ENCODE peak calls at places on chromosomes 1 and 21, in four cellular contexts. R is activated naive CD4-positive, alpha-beta T cell treated with anti-CD3 and anti-CD28 coated beads for 36 hours; H is NCI-H1105 treated with DMSO at 0.1 percent for 48 hours; J is T-cell. N is an unnamed sample.

GRCh38 chr1:186643600-186643999 is 36.6 kb downstream of the PTGS2 start:
- DNase-seq in R (no peak), H (no peak), J (no peak), N (no peak)

GRCh38 chr21:32411366-32412161 is 942 bp upstream of the EVA1C start:
- DNase-seq in H (peak; percentile 49), R (peak; percentile 71), J (peak; percentile 56), N (peak; percentile 81)

GRCh38 chr1:244702620-244703019 is 49.7 kb downstream of the DESI2 start:
- DNase-seq in R (no peak), H (no peak), J (no peak), N (no peak)

GRCh38 chr1:44025816-44026215 is 5.4 kb downstream of the SLC6A9 start:
- DNase-seq in H (no peak), J (no peak), R (no peak), N (no peak)

GRCh38 chr1:10510520-10511493 is 36.1 kb downstream of the PEX14 start:
- DNase-seq in H (no peak), J (peak; percentile 84), R (peak; percentile 93), N (peak; percentile 92)

GRCh38 chr21:38712076-38712475 is 93.7 kb upstream of the ETS2 start:
- DNase-seq in J (no peak), R (peak; percentile 23), H (peak; percentile 67), N (peak; percentile 12)

GRCh38 chr1:198529414-198529813 is 11.1 kb downstream of the ATP6V1G3 start:
- DNase-seq in R (no peak), H (peak; percentile 71), J (no peak), N (no peak)

GRCh38 chr1:8134546-8135235 is 108.6 kb upstream of the ERRFI1 start:
- DNase-seq in R (no peak), H (no peak), J (no peak), N (no peak)

GRCh38 chr1:32768110-32768857 is 48.9 kb downstream of the YARS1 start:
- DNase-seq in J (no peak), R (no peak), H (no peak), N (no peak)

GRCh38 chr1:68327414-68327813 is 95.1 kb upstream of the WLS start:
- DNase-seq in J (no peak), H (no peak), R (no peak), N (no peak)

GRCh38 chr1:197917553-197917812 is 311 bp downstream of the LHX9 start:
- DNase-seq in H (no peak), J (no peak), R (no peak), N (no peak)

GRCh38 chr1:12114340-12114683 is 51.2 kb downstream of the TNFRSF8 start:
- DNase-seq in R (no peak), J (no peak), H (no peak), N (no peak)

GRCh38 chr1:100699744-100700143 is 19.8 kb upstream of the VCAM1 start:
- DNase-seq in R (no peak), J (no peak), H (no peak), N (no peak)

GRCh38 chr1:190168116-190168515 is 309.5 kb downstream of the BRINP3 start:
- DNase-seq in R (no peak), H (no peak), J (no peak), N (no peak)

GRCh38 chr1:39115271-39116110 is 89.0 kb upstream of the MACF1 start:
- DNase-seq in J (no peak), R (no peak), H (no peak), N (peak; percentile 27)

GRCh38 chr1:54096491-54097235 is 43.3 kb downstream of the TCEANC2 start:
- DNase-seq in R (no peak), H (no peak), J (no peak), N (no peak)

GRCh38 chr1:10657080-10657847 is 139.2 kb downstream of the CASZ1 start:
- DNase-seq in R (no peak), J (no peak), H (no peak), N (no peak)